ENCODE peak calls at places on chromosome 19, in nine cellular contexts. One of them, this sample, is unnamed.

GRCh38 chr19:14023404-14024235 is 4.3 kb upstream of the RLN3 start:
- DNase-seq in adrenal gland: peak; percentile 82
- DNase-seq in thoracic aorta: no peak
- DNase-seq in AG04450: no peak
- DNase-seq in brain microvascular endothelial cell: peak; percentile 39
- DNase-seq in transverse colon: peak; percentile 73
- DNase-seq in GM23338: peak; percentile 90
- DNase-seq in colonic mucosa: peak; percentile 72
- DNase-seq in pancreas: peak; percentile 60
- DNase-seq in this sample: no peak

GRCh38 chr19:19618384-19619051 is at the start of gene PBX4:
- DNase-seq in adrenal gland: peak; percentile 86
- DNase-seq in thoracic aorta: peak; percentile 56
- DNase-seq in AG04450: peak; percentile 48
- DNase-seq in brain microvascular endothelial cell: peak; percentile 82
- DNase-seq in transverse colon: peak; percentile 97
- DNase-seq in GM23338: peak; percentile 99
- DNase-seq in colonic mucosa: peak; percentile 97
- DNase-seq in pancreas: peak; percentile 86
- DNase-seq in this sample: peak; percentile 86

GRCh38 chr19:10074153-10074552 is 12.0 kb upstream of the SHFL start:
- DNase-seq in adrenal gland: no peak
- DNase-seq in thoracic aorta: no peak
- DNase-seq in AG04450: no peak
- DNase-seq in brain microvascular endothelial cell: peak; percentile 7
- DNase-seq in transverse colon: no peak
- DNase-seq in GM23338: peak; percentile 68
- DNase-seq in colonic mucosa: peak; percentile 28
- DNase-seq in pancreas: no peak
- DNase-seq in this sample: no peak

GRCh38 chr19:50728084-50728737 is 5.0 kb downstream of the CLEC11A start:
- DNase-seq in adrenal gland: peak; percentile 84
- DNase-seq in thoracic aorta: no peak
- DNase-seq in AG04450: no peak
- DNase-seq in brain microvascular endothelial cell: peak; percentile 63
- DNase-seq in transverse colon: peak; percentile 42
- DNase-seq in GM23338: peak; percentile 99
- DNase-seq in colonic mucosa: peak; percentile 48
- DNase-seq in pancreas: peak; percentile 35
- DNase-seq in this sample: peak; percentile 71

GRCh38 chr19:6199240-6199983 is 63.9 kb downstream of the ACSBG2 start:
- DNase-seq in adrenal gland: peak; percentile 98
- DNase-seq in thoracic aorta: peak; percentile 96
- DNase-seq in AG04450: peak; percentile 97
- DNase-seq in brain microvascular endothelial cell: peak; percentile 95
- DNase-seq in transverse colon: peak; percentile 100
- DNase-seq in GM23338: peak; percentile 98
- DNase-seq in colonic mucosa: peak; percentile 98
- DNase-seq in pancreas: peak; percentile 98
- DNase-seq in this sample: peak; percentile 97

GRCh38 chr19:31386806-31387205 is 37.6 kb upstream of the TSHZ3 start:
- DNase-seq in adrenal gland: no peak
- DNase-seq in thoracic aorta: no peak
- DNase-seq in AG04450: no peak
- DNase-seq in brain microvascular endothelial cell: no peak
- DNase-seq in transverse colon: no peak
- DNase-seq in GM23338: no peak
- DNase-seq in colonic mucosa: no peak
- DNase-seq in pancreas: no peak
- DNase-seq in this sample: no peak

GRCh38 chr19:16067205-16067938 is 8.9 kb upstream of the TPM4 start:
- DNase-seq in adrenal gland: peak; percentile 76
- DNase-seq in thoracic aorta: peak; percentile 84
- DNase-seq in AG04450: peak; percentile 82
- DNase-seq in brain microvascular endothelial cell: peak; percentile 83
- DNase-seq in transverse colon: peak; percentile 82
- DNase-seq in GM23338: no peak
- DNase-seq in colonic mucosa: peak; percentile 79
- DNase-seq in pancreas: no peak
- DNase-seq in this sample: peak; percentile 73

GRCh38 chr19:35116085-35116801 is 620 bp downstream of the FXYD3 start:
- DNase-seq in adrenal gland: no peak
- DNase-seq in thoracic aorta: no peak
- DNase-seq in AG04450: no peak
- DNase-seq in brain microvascular endothelial cell: no peak
- DNase-seq in transverse colon: peak; percentile 83
- DNase-seq in GM23338: no peak
- DNase-seq in colonic mucosa: peak; percentile 86
- DNase-seq in pancreas: peak; percentile 61
- DNase-seq in this sample: no peak

GRCh38 chr19:30309983-30310805 is 62.0 kb upstream of the ZNF536 start:
- DNase-seq in adrenal gland: no peak
- DNase-seq in thoracic aorta: no peak
- DNase-seq in AG04450: no peak
- DNase-seq in brain microvascular endothelial cell: no peak
- DNase-seq in transverse colon: no peak
- DNase-seq in GM23338: no peak
- DNase-seq in colonic mucosa: no peak
- DNase-seq in pancreas: no peak
- DNase-seq in this sample: no peak

GRCh38 chr19:38317104-38317612 is 1.4 kb upstream of the YIF1B start:
- DNase-seq in adrenal gland: no peak
- DNase-seq in thoracic aorta: no peak
- DNase-seq in AG04450: no peak
- DNase-seq in brain microvascular endothelial cell: no peak
- DNase-seq in transverse colon: no peak
- DNase-seq in GM23338: no peak
- DNase-seq in colonic mucosa: no peak
- DNase-seq in pancreas: no peak
- DNase-seq in this sample: no peak

GRCh38 chr19:17933414-17934129 is 757 bp downstream of the CCDC124 start:
- DNase-seq in adrenal gland: no peak
- DNase-seq in thoracic aorta: no peak
- DNase-seq in AG04450: no peak
- DNase-seq in brain microvascular endothelial cell: peak; percentile 12
- DNase-seq in transverse colon: no peak
- DNase-seq in GM23338: peak; percentile 18
- DNase-seq in colonic mucosa: no peak
- DNase-seq in pancreas: no peak
- DNase-seq in this sample: no peak

GRCh38 chr19:30870861-30871260 is 478.4 kb downstream of the TSHZ3 start:
- DNase-seq in adrenal gland: no peak
- DNase-seq in thoracic aorta: no peak
- DNase-seq in AG04450: no peak
- DNase-seq in brain microvascular endothelial cell: no peak
- DNase-seq in transverse colon: no peak
- DNase-seq in GM23338: no peak
- DNase-seq in colonic mucosa: no peak
- DNase-seq in pancreas: no peak
- DNase-seq in this sample: no peak

GRCh38 chr19:31066385-31066784 is 282.9 kb downstream of the TSHZ3 start:
- DNase-seq in adrenal gland: peak; percentile 18
- DNase-seq in thoracic aorta: no peak
- DNase-seq in AG04450: peak; percentile 34
- DNase-seq in brain microvascular endothelial cell: peak; percentile 86
- DNase-seq in transverse colon: no peak
- DNase-seq in GM23338: no peak
- DNase-seq in colonic mucosa: no peak
- DNase-seq in pancreas: no peak
- DNase-seq in this sample: no peak

GRCh38 chr19:1170938-1171754 is 2.9 kb downstream of the SBNO2 start:
- DNase-seq in adrenal gland: no peak
- DNase-seq in thoracic aorta: no peak
- DNase-seq in AG04450: no peak
- DNase-seq in brain microvascular endothelial cell: no peak
- DNase-seq in transverse colon: no peak
- DNase-seq in GM23338: no peak
- DNase-seq in colonic mucosa: no peak
- DNase-seq in pancreas: peak; percentile 58
- DNase-seq in this sample: no peak
- H3K4me3 ChIP-seq in adrenal gland: no peak overlapping the region
- H3K4me3 ChIP-seq in thoracic aorta: no peak overlapping the region
- H3K4me3 ChIP-seq in AG04450: peak overlapping the region; percentile 92
- H3K4me3 ChIP-seq in brain microvascular endothelial cell: no peak overlapping the region
- H3K4me3 ChIP-seq in transverse colon: no peak overlapping the region
- H3K4me3 ChIP-seq in GM23338: no peak overlapping the region
- H3K4me3 ChIP-seq in colonic mucosa: no peak overlapping the region
- H3K4me3 ChIP-seq in pancreas: no peak overlapping the region
- H3K4me3 ChIP-seq in this sample: no peak overlapping the region

DNA sequence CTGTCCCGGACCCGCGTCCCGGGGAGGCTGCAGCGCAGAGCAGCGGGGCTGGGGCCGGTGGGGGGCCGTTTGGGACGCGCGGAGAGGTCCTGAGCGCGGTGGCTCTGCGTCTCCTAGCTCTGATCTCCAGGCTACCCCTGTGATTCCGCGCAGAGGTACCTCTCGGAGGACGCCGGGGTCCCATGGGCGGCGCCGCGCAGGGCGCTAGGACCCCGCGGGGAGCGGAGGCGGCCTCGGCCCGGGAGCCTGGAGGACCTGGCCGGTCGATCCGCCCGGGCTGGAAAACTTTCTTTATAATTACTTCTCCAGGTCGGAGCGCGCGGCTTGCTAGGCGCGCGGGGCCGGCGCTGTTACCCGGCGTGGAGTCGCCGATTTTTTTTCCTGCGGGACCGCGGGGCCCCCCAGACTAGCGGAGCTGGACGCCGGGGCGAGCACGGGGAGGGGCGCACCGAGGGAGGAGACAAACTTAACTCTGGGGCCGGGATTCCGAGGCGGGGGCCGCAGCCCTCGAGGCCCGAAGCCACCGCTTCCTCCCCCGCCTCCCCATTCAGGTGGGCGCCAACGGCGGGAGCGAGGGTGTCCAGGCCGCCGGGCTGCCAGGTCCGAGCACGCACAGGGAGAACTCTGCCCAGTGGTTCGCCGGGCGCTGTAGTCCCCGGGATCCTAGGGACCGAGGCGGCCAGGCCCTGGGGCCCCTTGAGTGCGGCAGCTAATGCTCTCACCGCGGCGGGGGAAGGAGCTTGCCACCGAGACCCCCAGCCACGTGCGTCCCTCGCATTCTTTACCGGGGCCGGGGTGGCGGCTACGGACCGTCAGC is 848 bp upstream of the CEBPA start:
- DNase-seq in adrenal gland: no peak
- DNase-seq in thoracic aorta: no peak
- DNase-seq in AG04450: no peak
- DNase-seq in brain microvascular endothelial cell: peak; percentile 15
- DNase-seq in transverse colon: peak; percentile 59
- DNase-seq in GM23338: peak; percentile 81
- DNase-seq in colonic mucosa: no peak
- DNase-seq in pancreas: peak; percentile 67
- DNase-seq in this sample: no peak
- H3K27me3 ChIP-seq in adrenal gland: no peaks in the 10 kb centered on the region
- H3K27me3 ChIP-seq in thoracic aorta: no peaks in the 10 kb centered on the region
- H3K27me3 ChIP-seq in AG04450: peaks cover 68% of the 10 kb centered on the region
- H3K27me3 ChIP-seq in brain microvascular endothelial cell: peaks cover 50% of the 10 kb centered on the region
- H3K27me3 ChIP-seq in transverse colon: peaks cover 9% of the 10 kb centered on the region
- H3K27me3 ChIP-seq in GM23338: peaks cover 51% of the 10 kb centered on the region
- H3K27me3 ChIP-seq in colonic mucosa: no peaks in the 10 kb centered on the region
- H3K27me3 ChIP-seq in pancreas: no peaks in the 10 kb centered on the region
- H3K27me3 ChIP-seq in this sample: no peaks in the 10 kb centered on the region

DNA sequence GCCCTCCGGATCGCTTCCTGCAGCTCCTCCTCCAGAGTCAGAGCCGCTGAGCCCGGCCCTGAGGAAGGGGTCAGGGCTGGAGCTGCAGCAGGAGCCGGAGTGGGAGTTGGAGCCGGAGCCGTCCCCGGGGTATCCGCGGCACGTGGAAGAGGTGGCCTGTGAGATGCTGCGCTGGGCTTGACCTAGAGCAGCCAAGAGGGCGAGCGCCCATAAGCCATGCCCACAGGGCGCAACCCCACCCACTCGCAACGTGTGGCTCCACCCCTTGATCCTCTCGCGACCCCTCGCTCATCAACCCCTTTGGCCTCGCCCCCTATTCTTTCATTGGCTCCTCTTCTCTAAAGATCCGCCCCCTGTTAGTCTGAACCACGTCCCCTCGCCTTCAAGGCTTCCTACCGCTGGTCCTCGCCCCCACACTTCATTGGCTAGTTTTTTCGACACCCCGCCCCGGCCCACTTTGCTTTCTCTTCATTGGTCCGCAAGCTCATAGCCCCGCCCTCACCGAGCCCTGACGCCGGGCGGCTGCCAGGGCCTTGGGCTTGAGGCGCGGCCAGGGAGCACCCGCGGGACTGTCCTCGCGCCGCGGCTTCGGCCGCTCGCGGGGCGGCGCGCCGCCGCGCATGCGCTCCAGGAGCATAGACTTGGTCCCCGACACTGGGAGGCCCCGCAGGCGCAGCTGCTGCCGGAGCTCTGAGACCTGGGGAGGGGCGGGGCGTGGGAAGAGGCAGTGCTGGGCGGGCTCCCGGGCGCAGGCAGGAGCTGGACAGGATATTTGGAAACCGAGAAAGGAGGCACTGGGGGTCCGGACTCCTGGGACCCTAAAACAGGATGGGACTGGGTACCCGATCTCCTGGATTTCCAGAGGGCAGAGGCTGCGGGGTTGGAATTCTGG is 5.4 kb downstream of the MAMSTR start:
- DNase-seq in adrenal gland: peak; percentile 100
- DNase-seq in thoracic aorta: peak; percentile 93
- DNase-seq in AG04450: peak; percentile 99
- DNase-seq in brain microvascular endothelial cell: peak; percentile 99
- DNase-seq in transverse colon: peak; percentile 99
- DNase-seq in GM23338: peak; percentile 100
- DNase-seq in colonic mucosa: peak; percentile 99
- DNase-seq in pancreas: peak; percentile 99
- DNase-seq in this sample: peak; percentile 99
- H3K27ac ChIP-seq in adrenal gland: peak overlapping the region; percentile 81
- H3K27ac ChIP-seq in thoracic aorta: peak overlapping the region; percentile 50
- H3K27ac ChIP-seq in AG04450: peak overlapping the region; percentile 40
- H3K27ac ChIP-seq in brain microvascular endothelial cell: peak overlapping the region; percentile 39
- H3K27ac ChIP-seq in transverse colon: peak overlapping the region; percentile 85
- H3K27ac ChIP-seq in GM23338: peak overlapping the region; percentile 78
- H3K27ac ChIP-seq in colonic mucosa: peak overlapping the region; percentile 58
- H3K27ac ChIP-seq in pancreas: peak overlapping the region; percentile 46
- H3K27ac ChIP-seq in this sample: peak overlapping the region; percentile 86

DNA sequence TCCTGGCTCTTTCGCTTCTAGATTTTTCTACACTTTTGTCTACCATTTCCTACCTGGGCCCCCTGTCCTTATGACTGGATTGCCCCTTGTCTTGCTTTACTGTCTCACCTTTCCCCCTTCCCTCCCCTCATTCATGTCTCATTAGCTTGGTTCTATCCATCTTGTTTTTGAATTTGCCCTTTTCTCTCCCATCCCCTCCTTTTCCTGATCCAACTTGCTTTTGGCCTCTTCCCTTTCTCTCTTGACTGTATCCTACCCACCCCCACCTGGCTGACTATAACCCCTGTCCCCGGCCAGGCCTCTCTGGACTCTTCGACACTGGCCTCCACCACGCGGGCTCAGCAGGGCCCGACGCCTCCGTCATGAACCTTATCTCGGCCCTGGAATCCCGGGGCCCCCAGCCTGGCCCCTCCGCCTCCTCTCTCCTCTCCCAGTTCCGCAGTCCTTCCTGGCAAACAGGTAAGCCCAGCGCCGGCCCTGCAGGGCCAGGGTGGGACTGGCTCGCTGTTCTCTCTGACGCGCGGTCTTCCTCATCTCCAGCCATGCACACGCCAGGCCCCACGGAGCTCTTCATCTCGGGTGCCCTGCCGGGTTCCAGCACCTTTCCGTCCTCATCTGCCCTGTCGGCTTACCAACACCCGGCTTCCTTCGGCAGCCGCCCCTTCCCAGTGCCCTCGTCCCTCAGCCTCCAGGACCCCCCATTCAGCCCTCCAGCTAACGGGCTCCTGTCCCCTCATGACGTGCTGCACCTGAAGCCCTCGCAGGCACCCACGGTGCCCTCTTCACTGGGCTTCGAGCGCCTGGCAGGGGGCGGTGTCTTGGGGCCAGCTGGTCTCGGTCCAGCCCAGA is 3.4 kb downstream of the PRR12 start:
- DNase-seq in adrenal gland: no peak
- DNase-seq in thoracic aorta: no peak
- DNase-seq in AG04450: no peak
- DNase-seq in brain microvascular endothelial cell: no peak
- DNase-seq in transverse colon: no peak
- DNase-seq in GM23338: no peak
- DNase-seq in colonic mucosa: peak; percentile 22
- DNase-seq in pancreas: no peak
- DNase-seq in this sample: no peak
- H3K4me3 ChIP-seq in adrenal gland: no peak overlapping the region
- H3K4me3 ChIP-seq in thoracic aorta: no peak overlapping the region
- H3K4me3 ChIP-seq in AG04450: no peak overlapping the region
- H3K4me3 ChIP-seq in brain microvascular endothelial cell: no peak overlapping the region
- H3K4me3 ChIP-seq in transverse colon: no peak overlapping the region
- H3K4me3 ChIP-seq in GM23338: no peak overlapping the region
- H3K4me3 ChIP-seq in colonic mucosa: no peak overlapping the region
- H3K4me3 ChIP-seq in pancreas: no peak overlapping the region
- H3K4me3 ChIP-seq in this sample: no peak overlapping the region